ENCODE peak calls at places on chromosomes 12 and 14, in nine cellular contexts. M is neuronal stem cell, T is HepG2, I is cardiac muscle cell, D is RWPE2, X is stomach, O is PC-3, R is uterus, P is neural progenitor cell. K is an unnamed sample.

GRCh38 chr14:52678591-52678990 is 16.8 kb downstream of the ERO1A start:
- DNase-seq in D (no peak), I (no peak), P (no peak), X (no peak), R (no peak), M (no peak), O (peak; percentile 56), T (peak; percentile 39), K (no peak)

GRCh38 chr14:55412686-55413085 is 1.1 kb upstream of the ATG14 start:
- DNase-seq in X (no peak), I (no peak), O (peak; percentile 99), D (no peak), M (no peak), T (no peak), R (no peak), P (no peak), K (no peak)

GRCh38 chr12:76568130-76568529 is 8.6 kb upstream of the OSBPL8 start:
- DNase-seq in M (no peak), R (no peak), X (no peak), O (no peak), I (no peak), D (no peak), T (no peak), P (no peak), K (no peak)

GRCh38 chr14:65229431-65230286 is 127.3 kb upstream of the MAX start:
- DNase-seq in O (no peak), R (no peak), I (peak; percentile 82), X (peak; percentile 51), P (peak; percentile 68), T (peak; percentile 72), M (peak; percentile 85), D (no peak), K (no peak)

GRCh38 chr14:26765768-26766550 is 168.1 kb upstream of the NOVA1 start:
- DNase-seq in M (peak; percentile 30), R (peak; percentile 50), D (no peak), I (no peak), X (no peak), O (peak; percentile 74), P (peak; percentile 30), T (no peak), K (peak; percentile 60)

GRCh38 chr12:68462799-68463198 is 130.6 kb upstream of the MDM1 start:
- DNase-seq in R (no peak), P (no peak), M (no peak), X (no peak), D (no peak), I (no peak), T (no peak), O (no peak), K (no peak)

GRCh38 chr12:6052206-6052939 is 72.1 kb downstream of the VWF start:
- DNase-seq in P (no peak), M (no peak), D (no peak), O (no peak), X (no peak), R (no peak), I (no peak), T (no peak), K (no peak)

GRCh38 chr12:85016423-85016822 is 19.7 kb downstream of the TSPAN19 start:
- DNase-seq in R (no peak), I (no peak), D (peak; percentile 63), M (no peak), T (peak; percentile 23), X (no peak), P (no peak), O (peak; percentile 84), K (no peak)

GRCh38 chr14:24874514-24875202 is 175.3 kb downstream of the STXBP6 start:
- DNase-seq in X (no peak), R (no peak), O (no peak), M (no peak), D (no peak), T (peak; percentile 86), I (no peak), P (no peak), K (no peak)

GRCh38 chr12:131454418-131455217 is 256.3 kb upstream of the SFSWAP start:
- DNase-seq in O (peak; percentile 74), P (peak; percentile 87), X (peak; percentile 27), I (peak; percentile 66), M (peak; percentile 48), R (no peak), T (peak; percentile 60), D (no peak), K (no peak)

GRCh38 chr12:10395390-10395998 is 5.7 kb upstream of the KLRK1 start:
- DNase-seq in O (peak; percentile 92), R (no peak), M (no peak), P (no peak), T (peak; percentile 85), X (peak; percentile 31), D (no peak), I (no peak), K (peak; percentile 37)

GRCh38 chr12:107645630-107646333 is 39.8 kb upstream of the PWP1 start:
- DNase-seq in X (no peak), M (peak; percentile 64), R (peak; percentile 17), O (no peak), D (no peak), I (peak; percentile 60), P (peak; percentile 93), T (no peak), K (no peak)

GRCh38 chr12:22046968-22047390 is 961 bp downstream of the CMAS start:
- DNase-seq in X (no peak), M (no peak), O (peak; percentile 21), R (no peak), P (no peak), I (no peak), T (no peak), D (no peak), K (no peak)

GRCh38 chr12:125193798-125194562 is 128.7 kb downstream of the AACS start:
- DNase-seq in I (no peak), R (no peak), T (no peak), P (peak; percentile 63), X (no peak), O (peak; percentile 48), D (no peak), M (no peak), K (no peak)

GRCh38 chr12:91249059-91250055 is 66.7 kb upstream of the DCN start:
- DNase-seq in O (no peak), R (peak; percentile 47), X (no peak), T (no peak), I (no peak), D (no peak), P (no peak), M (no peak), K (no peak)

GRCh38 chr14:31360919-31361662 is 59.3 kb downstream of the HEATR5A start:
- DNase-seq in R (no peak), I (no peak), D (no peak), P (no peak), X (no peak), M (no peak), O (peak; percentile 75), T (no peak), K (no peak)

GRCh38 chr14:60724080-60724618 is at the start of gene SIX4:
- DNase-seq in I (peak; percentile 91), O (peak; percentile 98), R (peak; percentile 68), P (peak; percentile 92), X (peak; percentile 78), T (peak; percentile 84), D (peak; percentile 96), M (peak; percentile 73), K (peak; percentile 14)

GRCh38 chr12:28550757-28551381 is 360.6 kb downstream of the CCDC91 start:
- DNase-seq in I (no peak), X (no peak), M (no peak), P (no peak), O (peak; percentile 89), D (no peak), T (peak; percentile 16), R (no peak), K (no peak)

GRCh38 chr12:50739611-50740010 is 24.3 kb upstream of the ATF1 start:
- DNase-seq in X (no peak), I (no peak), R (no peak), O (peak; percentile 48), P (no peak), M (no peak), T (no peak), D (no peak), K (no peak)

DNA sequence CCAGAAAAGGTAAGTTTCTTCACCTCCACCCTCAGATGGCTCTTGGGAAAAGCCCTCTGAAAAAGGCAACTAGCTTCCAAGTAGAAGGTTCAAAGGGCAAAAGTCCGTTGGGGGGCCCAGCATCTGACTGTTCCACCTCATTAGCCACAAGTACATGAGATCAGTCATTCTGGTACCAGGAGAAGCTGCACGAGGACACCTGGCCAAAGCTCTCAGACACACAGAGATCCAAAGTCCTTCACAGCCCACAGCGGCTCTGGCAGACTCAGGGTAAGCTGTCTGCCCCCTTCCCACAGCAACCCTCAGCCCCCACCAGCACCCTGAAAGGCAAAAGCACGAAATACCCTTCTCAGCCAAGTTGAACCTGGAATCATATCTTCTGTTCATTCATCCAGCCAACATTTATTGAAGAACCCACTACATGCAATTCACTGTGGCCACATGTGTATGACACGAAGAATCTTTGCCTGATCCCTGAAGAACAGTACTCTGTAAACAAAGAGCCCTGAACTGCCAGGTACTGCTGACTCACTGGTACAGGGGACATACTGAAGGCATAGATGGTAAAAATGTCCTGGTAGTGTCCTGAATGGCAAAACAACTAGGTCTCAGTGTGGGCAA is 19.0 kb downstream of the SLC7A7 start:
- DNase-seq in I (no peak), X (no peak), P (no peak), D (no peak), T (peak; percentile 60), O (peak; percentile 27), R (no peak), M (no peak), K (no peak)
- H3K27ac ChIP-seq in I (no peak overlapping the region), X (no peak overlapping the region), P (no peak overlapping the region), D (no peak overlapping the region), T (no peak overlapping the region), O (no peak overlapping the region), R (no peak overlapping the region), M (no peak overlapping the region), K (no peak overlapping the region)

GRCh38 chr12:34607520-34608195 is 585.4 kb downstream of the ALG10 start:
- DNase-seq in M (no peak), X (no peak), D (no peak), I (no peak), O (no peak), P (no peak), T (no peak), R (peak; percentile 5), K (no peak)
- H3K9me3 ChIP-seq in M (no peaks in the 10 kb centered on the region), X (peaks cover 74% of the 10 kb centered on the region), D (peaks cover 2% of the 10 kb centered on the region), I (no peaks in the 10 kb centered on the region), O (no peaks in the 10 kb centered on the region), P (peaks cover 7% of the 10 kb centered on the region), T (peaks cover 64% of the 10 kb centered on the region), R (no peaks in the 10 kb centered on the region), K (no peaks in the 10 kb centered on the region)

DNA sequence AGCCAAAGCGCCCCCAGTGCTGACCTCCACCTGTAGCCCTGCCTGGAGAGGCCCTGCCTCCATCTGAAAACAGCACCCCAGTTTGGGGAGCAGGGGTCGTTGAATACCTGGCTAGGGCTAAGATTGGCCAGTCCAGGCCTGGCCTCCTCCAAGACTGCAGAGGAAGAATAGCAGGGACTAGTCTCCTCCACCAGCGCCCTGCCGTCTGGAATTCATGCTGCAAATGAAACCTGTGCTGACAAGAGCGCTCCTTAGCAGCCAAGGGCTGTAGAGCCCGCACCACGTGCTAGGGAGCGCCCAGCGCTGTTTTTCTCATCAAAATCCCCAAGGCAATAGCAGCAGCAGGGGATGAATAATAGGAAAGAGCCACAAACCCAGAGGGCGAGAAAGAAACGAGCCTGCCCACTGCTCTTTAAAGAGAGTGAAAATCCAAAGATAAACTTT is 3.4 kb downstream of the COL2A1 start:
- DNase-seq in T (no peak), I (peak; percentile 78), M (peak; percentile 37), X (no peak), R (no peak), D (no peak), P (peak; percentile 84), O (peak; percentile 73), K (no peak)
- H3K27me3 ChIP-seq in T (peaks cover 6% of the 10 kb centered on the region), I (peaks cover 24% of the 10 kb centered on the region), M (no peaks in the 10 kb centered on the region), X (peaks cover 90% of the 10 kb centered on the region), R (peaks cover 15% of the 10 kb centered on the region), D (peaks cover 44% of the 10 kb centered on the region), P (peaks cover 87% of the 10 kb centered on the region), O (peaks cover 37% of the 10 kb centered on the region), K (peaks cover 59% of the 10 kb centered on the region)

GRCh38 chr12:109703684-109704083 is 9.9 kb upstream of the FAM222A start:
- DNase-seq in I (no peak), M (no peak), T (no peak), O (no peak), X (no peak), P (no peak), R (no peak), D (no peak), K (no peak)
- H3K27ac ChIP-seq in I (no peak overlapping the region), M (no peak overlapping the region), T (no peak overlapping the region), O (no peak overlapping the region), X (no peak overlapping the region), P (no peak overlapping the region), R (no peak overlapping the region), D (no peak overlapping the region), K (no peak overlapping the region)